ENCODE peak calls at places on chromosome 22, in six cellular contexts. M is tibial nerve, Y is HepG2, K is A549, V is uterus, C is IMR-90. E is an unnamed sample.

GRCh38 chr22:31098633-31099110 is 8.7 kb downstream of the SELENOM start:
- DNase-seq in M (peak), Y (no peak), K (no peak), V (peak), C (no peak), E (no peak)

GRCh38 chr22:46008291-46008690 is 31.3 kb upstream of the WNT7B start:
- DNase-seq in M (no peak), Y (no peak), K (no peak), V (no peak), C (no peak), E (no peak)

GRCh38 chr22:27561301-27561820 is 240.2 kb downstream of the MN1 start:
- DNase-seq in M (no peak), Y (no peak), K (no peak), V (no peak), C (no peak), E (no peak)

GRCh38 chr22:23098718-23099524 is 28.6 kb downstream of the GNAZ start:
- DNase-seq in M (peak), Y (no peak), K (no peak), V (peak), C (no peak), E (no peak)

GRCh38 chr22:47884200-47884599 is 1121.8 kb downstream of the TBC1D22A start:
- DNase-seq in M (no peak), Y (no peak), K (peak), V (no peak), C (no peak), E (no peak)

GRCh38 chr22:28181332-28181731 is 262.3 kb upstream of the PITPNB start:
- DNase-seq in M (no peak), Y (no peak), K (no peak), V (no peak), C (peak), E (no peak)

GRCh38 chr22:46007848-46008261 is 30.9 kb upstream of the WNT7B start:
- DNase-seq in M (peak), Y (no peak), K (no peak), V (peak), C (peak), E (no peak)

GRCh38 chr22:48152154-48152775 is 1389.8 kb downstream of the TBC1D22A start:
- DNase-seq in M (no peak), Y (no peak), K (no peak), V (no peak), C (no peak), E (no peak)

GRCh38 chr22:42173183-42173926 is 42.7 kb upstream of the CYP2D6 start:
- DNase-seq in M (no peak), Y (no peak), K (no peak), V (no peak), C (no peak), E (no peak)

GRCh38 chr22:49326558-49326957 is 501.1 kb downstream of the BRD1 start:
- DNase-seq in M (no peak), Y (no peak), K (no peak), V (no peak), C (no peak), E (no peak)

GRCh38 chr22:25630446-25630845 is 66.0 kb downstream of the GRK3 start:
- DNase-seq in M (no peak), Y (no peak), K (no peak), V (no peak), C (no peak), E (no peak)

GRCh38 chr22:30289980-30290313 is 642 bp upstream of the CASTOR1 start:
- DNase-seq in M (no peak), Y (no peak), K (no peak), V (no peak), C (no peak), E (no peak)

GRCh38 chr22:29096736-29097669 is 24.2 kb downstream of the KREMEN1 start:
- DNase-seq in M (no peak), Y (peak), K (no peak), V (no peak), C (peak), E (no peak)

GRCh38 chr22:46618104-46618647 is 2.0 kb upstream of the GRAMD4 start:
- DNase-seq in M (no peak), Y (no peak), K (no peak), V (no peak), C (no peak), E (no peak)

GRCh38 chr22:24398409-24398808 is 29.0 kb upstream of the ADORA2A start:
- DNase-seq in M (no peak), Y (no peak), K (no peak), V (no peak), C (peak), E (no peak)

GRCh38 chr22:46957521-46957920 is 195.1 kb downstream of the TBC1D22A start:
- DNase-seq in M (no peak), Y (no peak), K (no peak), V (no peak), C (no peak), E (no peak)

GRCh38 chr22:24843048-24843447 is 37.0 kb downstream of the SGSM1 start:
- DNase-seq in M (no peak), Y (no peak), K (no peak), V (no peak), C (no peak), E (peak)

GRCh38 chr22:47328550-47329243 is 566.2 kb downstream of the TBC1D22A start:
- DNase-seq in M (peak), Y (peak), K (peak), V (no peak), C (peak), E (peak)

GRCh38 chr22:30884211-30885000 is 84.2 kb downstream of the MORC2 start:
- DNase-seq in M (no peak), Y (no peak), K (no peak), V (no peak), C (no peak), E (no peak)

GRCh38 chr22:42711895-42712837 is 8.5 kb downstream of the A4GALT start:
- DNase-seq in M (no peak), Y (no peak), K (no peak), V (no peak), C (no peak), E (no peak)

GRCh38 chr22:25448435-25449051 is 115.9 kb upstream of the GRK3 start:
- DNase-seq in M (no peak), Y (no peak), K (peak), V (no peak), C (peak), E (peak)

GRCh38 chr22:50481440-50482106 is at the start of gene ADM2:
- DNase-seq in M (no peak), Y (peak), K (peak), V (no peak), C (no peak), E (peak)

GRCh38 chr22:30038219-30038618 is 42.0 kb upstream of the HORMAD2 start:
- DNase-seq in M (no peak), Y (no peak), K (no peak), V (no peak), C (peak), E (no peak)

GRCh38 chr22:26484360-26484706 is 656 bp downstream of the SRRD start:
- DNase-seq in M (no peak), Y (no peak), K (no peak), V (no peak), C (peak), E (no peak)

GRCh38 chr22:48477031-48477721 is 1350.5 kb downstream of the BRD1 start:
- DNase-seq in M (peak), Y (no peak), K (no peak), V (no peak), C (no peak), E (no peak)

GRCh38 chr22:48872271-48873260 is 955.1 kb downstream of the BRD1 start:
- DNase-seq in M (no peak), Y (no peak), K (no peak), V (peak), C (no peak), E (no peak)

GRCh38 chr22:20938272-20938671 is 21.1 kb downstream of the CRKL start:
- DNase-seq in M (no peak), Y (no peak), K (no peak), V (no peak), C (no peak), E (no peak)

GRCh38 chr22:26847046-26847445 is 189.7 kb downstream of the MIAT start:
- DNase-seq in M (no peak), Y (no peak), K (no peak), V (no peak), C (no peak), E (no peak)

GRCh38 chr22:46025225-46025972 is 48.4 kb upstream of the WNT7B start:
- DNase-seq in M (no peak), Y (no peak), K (no peak), V (peak), C (no peak), E (no peak)

GRCh38 chr22:47597041-47597440 is 834.6 kb downstream of the TBC1D22A start:
- DNase-seq in M (no peak), Y (no peak), K (no peak), V (no peak), C (no peak), E (no peak)

GRCh38 chr22:21568207-21569075 is 927 bp downstream of the UBE2L3 start:
- DNase-seq in M (no peak), Y (peak), K (no peak), V (no peak), C (peak), E (peak)

GRCh38 chr22:22060200-22061084 is 77.9 kb upstream of the TOP3B start:
- DNase-seq in M (peak), Y (peak), K (peak), V (peak), C (peak), E (peak)

GRCh38 chr22:30234786-30235470 is 11.6 kb downstream of the LIF start:
- DNase-seq in M (no peak), Y (no peak), K (no peak), V (no peak), C (peak), E (no peak)

GRCh38 chr22:49765091-49765771 is 62.4 kb downstream of the BRD1 start:
- DNase-seq in M (peak), Y (no peak), K (no peak), V (no peak), C (no peak), E (no peak)

GRCh38 chr22:50532353-50532700 is 2.5 kb upstream of the TYMP start:
- DNase-seq in M (no peak), Y (no peak), K (no peak), V (no peak), C (no peak), E (no peak)

DNA sequence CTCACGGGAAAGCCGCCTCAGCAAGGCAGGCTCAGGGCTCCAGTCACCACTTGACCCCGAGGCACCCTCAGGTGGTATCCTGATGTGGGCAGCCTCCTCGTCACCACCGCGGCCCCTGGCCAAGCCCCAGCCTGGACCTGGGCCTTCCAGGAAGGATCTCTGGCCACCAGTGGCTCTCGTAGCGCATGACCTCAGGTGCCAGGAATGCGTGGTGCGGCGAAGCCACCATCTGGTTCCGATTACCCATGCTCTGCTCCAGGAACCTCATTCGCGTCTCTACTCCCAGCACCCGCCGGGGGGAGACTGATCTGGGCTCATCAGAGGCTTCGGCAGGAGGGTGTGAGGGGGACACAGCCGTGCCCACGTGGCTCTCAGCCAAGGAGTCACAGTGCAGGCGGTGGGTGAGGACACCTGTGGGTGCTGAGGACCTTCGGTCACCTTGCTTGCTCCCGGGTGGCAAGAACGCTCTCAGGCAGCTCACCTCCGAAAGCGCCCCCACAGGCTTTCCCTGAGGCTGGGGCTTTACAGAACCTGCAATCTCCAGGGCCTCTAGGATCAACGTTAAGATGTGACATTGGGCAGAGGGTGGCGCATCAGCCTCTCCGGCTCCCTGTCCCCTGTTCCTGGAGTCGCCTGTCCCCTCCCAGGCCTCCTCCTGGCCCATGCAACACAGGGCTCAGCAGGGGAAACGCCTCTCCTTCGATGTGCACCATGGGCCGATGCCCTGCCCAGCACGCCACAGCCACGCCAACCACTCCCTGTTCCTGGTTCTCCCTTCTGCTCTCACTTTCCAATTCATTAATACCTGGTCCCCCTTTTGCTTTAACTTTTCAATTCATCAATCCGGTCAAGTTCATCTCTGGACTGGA is 39.0 kb downstream of the TBX1 start:
- DNase-seq in M (peak), Y (no peak), K (no peak), V (peak), C (peak), E (no peak)
- H3K4me3 ChIP-seq in M (no peak), Y (no peak), K (no peak), V (no peak), C (no peak), E (no peak)

DNA sequence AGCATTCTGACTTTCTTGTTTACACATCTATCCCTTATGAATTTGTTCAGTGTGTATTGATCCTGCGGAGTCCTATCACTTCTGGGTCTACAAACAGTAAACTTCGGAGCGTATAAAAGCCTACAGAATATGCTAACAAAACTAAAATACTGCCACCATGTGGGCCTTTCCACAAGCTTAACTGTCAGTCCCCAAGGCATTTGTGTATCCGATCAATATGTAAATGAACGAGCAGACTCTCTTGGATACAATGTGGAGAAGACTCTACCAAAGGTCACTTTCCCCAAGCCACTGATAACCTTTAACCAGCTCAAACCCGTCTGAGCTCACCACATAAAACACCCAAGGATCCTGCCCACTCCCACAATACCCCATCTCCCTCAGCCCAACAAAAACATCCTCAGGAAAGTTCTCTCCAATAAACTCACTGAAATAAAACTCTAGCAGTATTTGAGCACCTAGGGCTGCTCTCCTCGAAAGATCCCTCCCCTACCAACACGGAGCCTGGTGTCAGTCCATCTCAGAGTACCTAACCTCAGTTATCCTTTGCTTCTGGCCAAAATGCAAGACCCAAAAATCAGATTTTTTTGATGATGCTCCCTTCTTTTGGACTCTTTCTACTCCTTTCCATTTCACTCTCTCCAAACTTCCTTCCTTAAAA is 17.8 kb downstream of the ADA2 start:
- DNase-seq in M (no peak), Y (peak), K (no peak), V (no peak), C (peak), E (peak)
- TF ChIP-seq CTCF in M (no peak), Y (peak), K (no peak), V (no peak), C (peak), E (no peak)

GRCh38 chr22:36383110-36383581 is 4.6 kb downstream of the MYH9 start:
- DNase-seq in M (no peak), Y (no peak), K (no peak), V (no peak), C (peak), E (peak)

GRCh38 chr22:36381513-36382079 is 6.2 kb downstream of the MYH9 start:
- DNase-seq in M (no peak), Y (no peak), K (no peak), V (no peak), C (peak), E (no peak)

GRCh38 chr22:36377022-36377631 is 10.6 kb downstream of the MYH9 start:
- DNase-seq in M (no peak), Y (no peak), K (no peak), V (no peak), C (no peak), E (peak)

GRCh38 chr22:36378080-36378788 is 9.5 kb downstream of the MYH9 start:
- DNase-seq in M (no peak), Y (no peak), K (no peak), V (no peak), C (no peak), E (no peak)

DNA sequence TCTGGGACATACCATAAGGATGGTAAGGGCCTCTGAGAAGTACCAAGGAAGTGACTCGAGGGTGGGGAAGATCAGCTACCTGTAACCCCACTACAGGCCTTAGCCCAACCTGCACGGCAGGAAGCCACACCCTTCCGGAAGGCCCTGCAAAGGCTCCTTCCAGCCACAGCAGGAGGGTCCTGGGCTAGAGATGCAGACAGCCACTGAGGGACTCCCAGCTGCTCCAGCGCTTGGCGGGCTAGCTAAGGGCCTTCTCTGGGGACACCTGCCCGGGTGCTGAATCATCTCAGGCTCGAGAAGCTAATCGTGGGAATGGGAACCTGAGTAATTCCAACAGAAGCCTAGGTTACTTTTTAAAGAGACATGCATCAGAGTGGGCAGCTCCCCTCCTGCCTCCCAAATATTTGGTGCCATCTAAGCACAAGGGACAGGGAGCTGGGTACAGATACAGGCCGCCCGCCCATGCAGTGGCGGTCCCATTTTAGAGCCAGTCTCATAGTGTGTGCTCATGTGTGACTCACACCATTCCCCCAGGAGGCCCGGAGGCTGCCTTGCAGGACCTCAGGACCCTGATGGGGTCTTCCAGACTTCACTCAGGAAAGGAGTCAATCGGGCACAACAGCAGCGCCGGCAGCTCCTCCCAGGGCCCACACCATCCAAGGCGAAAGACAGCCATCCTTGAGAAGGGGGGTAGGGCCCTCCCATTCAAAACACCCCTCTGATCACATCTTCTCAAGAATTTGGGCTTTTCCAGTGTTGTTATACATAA is 8.0 kb downstream of the MYH9 start:
- DNase-seq in M (no peak), Y (no peak), K (no peak), V (no peak), C (peak), E (peak)
- TF ChIP-seq POLR2A in M (no peak), Y (no peak), K (no peak), V (no peak), C (no peak), E (no peak)

DNA sequence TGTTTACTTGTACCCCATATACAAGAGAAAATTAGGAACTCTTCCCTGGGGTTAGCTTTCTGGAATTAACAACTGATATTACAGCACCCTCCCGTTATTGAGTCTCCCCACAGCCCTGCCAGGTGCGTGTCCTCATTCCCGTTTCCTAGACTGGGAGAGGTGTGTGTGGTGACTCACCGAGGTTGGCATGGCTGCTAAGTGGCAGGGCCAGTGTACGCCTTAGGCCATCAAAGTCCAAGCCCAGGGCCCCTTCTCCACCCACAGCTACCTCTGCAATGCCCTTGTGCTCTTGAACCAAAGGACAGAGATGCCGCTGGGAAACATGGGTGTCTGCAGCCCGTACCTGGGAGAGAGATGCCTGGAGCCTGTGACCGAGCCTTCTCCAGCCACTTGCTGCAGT is 12.3 kb downstream of the IFT27 start:
- DNase-seq in M (no peak), Y (no peak), K (no peak), V (no peak), C (no peak), E (no peak)
- H3K4me3 ChIP-seq in M (no peak), Y (no peak), K (no peak), V (no peak), C (no peak), E (no peak)

GRCh38 chr22:43826142-43827093 is 14.3 kb upstream of the EFCAB6 start:
- DNase-seq in M (no peak), Y (no peak), K (peak), V (no peak), C (peak), E (peak)
- TF ChIP-seq CTCF in M (peak), Y (peak), K (peak), V (no peak), C (peak), E (peak)

GRCh38 chr22:37686002-37686982 is at the start of gene NOL12:
- DNase-seq in M (peak), Y (peak), K (peak), V (peak), C (peak), E (peak)
- TF ChIP-seq POLR2A in M (no peak), Y (peak), K (no peak), V (peak), C (peak), E (no peak)

GRCh38 chr22:35726398-35726797 is 8.7 kb downstream of the APOL5 start:
- DNase-seq in M (no peak), Y (no peak), K (no peak), V (no peak), C (no peak), E (no peak)

GRCh38 chr22:35726933-35727332 is 9.3 kb downstream of the APOL5 start:
- DNase-seq in M (no peak), Y (no peak), K (no peak), V (no peak), C (no peak), E (no peak)

GRCh38 chr22:35728639-35729308 is 11.1 kb downstream of the APOL5 start:
- DNase-seq in M (no peak), Y (no peak), K (no peak), V (no peak), C (no peak), E (no peak)

GRCh38 chr22:35729309-35729698 is 11.6 kb downstream of the APOL5 start:
- DNase-seq in M (no peak), Y (no peak), K (no peak), V (no peak), C (no peak), E (no peak)

GRCh38 chr22:35727436-35727835 is 9.8 kb downstream of the APOL5 start:
- DNase-seq in M (no peak), Y (no peak), K (no peak), V (no peak), C (peak), E (peak)
- H3K4me3 ChIP-seq in M (no peak), Y (no peak), K (no peak), V (no peak), C (no peak), E (no peak)

GRCh38 chr22:39170825-39171622 is 18.5 kb upstream of the CBX7 start:
- DNase-seq in M (peak), Y (peak), K (peak), V (peak), C (peak), E (peak)
- TF ChIP-seq CTCF in M (peak), Y (peak), K (peak), V (peak), C (peak), E (peak)

E was measured in NB4.